ENCODE peak calls at places on chromosomes 3 and 15, in five cellular contexts. R is lung, D is PC-3, O is heart left ventricle, C is Panc1. P is an unnamed sample. For H3K27me3, the result is how much of the 10 kb centered on the place peaks cover.

GRCh38 chr15:76903251-76903681 is 1.9 kb downstream of the SCAPER start:
- DNase-seq in C (peak), D (peak), R (no peak), O (no peak), P (no peak)

GRCh38 chr3:10344147-10344943 is 23.4 kb upstream of the SEC13 start:
- DNase-seq in O (no peak), C (no peak), D (peak), R (no peak), P (peak)

GRCh38 chr15:50055333-50056278 is 63.4 kb downstream of the ATP8B4 start:
- DNase-seq in D (no peak), C (no peak), R (no peak), O (peak), P (no peak)

GRCh38 chr15:57444877-57445513 is 68.7 kb downstream of the CGNL1 start:
- DNase-seq in O (no peak), C (no peak), R (no peak), D (peak), P (no peak)

GRCh38 chr15:44068346-44068745 is 126.7 kb downstream of the FRMD5 start:
- DNase-seq in O (no peak), D (no peak), R (no peak), C (no peak), P (no peak)

GRCh38 chr15:25733856-25734679 is 129.1 kb downstream of the ATP10A start:
- DNase-seq in D (no peak), O (no peak), R (peak), C (no peak), P (no peak)

GRCh38 chr3:18937574-18937973 is 210.7 kb upstream of the KCNH8 start:
- DNase-seq in R (no peak), C (no peak), D (peak), O (no peak), P (no peak)

GRCh38 chr3:134775831-134776230 is 19.2 kb upstream of the EPHB1 start:
- DNase-seq in O (no peak), D (no peak), R (peak), C (no peak), P (no peak)

GRCh38 chr3:51942603-51943450 is 664 bp downstream of the PARP3 start:
- DNase-seq in C (no peak), D (peak), O (peak), R (peak), P (peak)

GRCh38 chr15:56693761-56694160 is 39.5 kb downstream of the ZNF280D start:
- DNase-seq in O (no peak), C (no peak), R (no peak), D (no peak), P (no peak)

GRCh38 chr15:40146037-40146436 is 14.8 kb upstream of the BUB1B start:
- DNase-seq in C (no peak), O (no peak), R (no peak), D (peak), P (no peak)

GRCh38 chr15:74589826-74590225 is 25.8 kb upstream of the CLK3 start:
- DNase-seq in C (no peak), O (no peak), D (no peak), R (no peak), P (no peak)

GRCh38 chr15:92076536-92076935 is 223.0 kb downstream of the SLCO3A1 start:
- DNase-seq in O (no peak), C (no peak), R (no peak), D (no peak), P (no peak)

GRCh38 chr3:60703956-60704736 is 547.1 kb downstream of the FHIT start:
- DNase-seq in D (peak), R (no peak), C (no peak), O (no peak), P (no peak)

GRCh38 chr15:85837011-85837433 is 42.3 kb upstream of the KLHL25 start:
- DNase-seq in C (peak), D (peak), O (no peak), R (peak), P (no peak)

GRCh38 chr3:114899186-114899931 is 247.7 kb downstream of the ZBTB20 start:
- DNase-seq in O (no peak), R (peak), D (no peak), C (no peak), P (no peak)

GRCh38 chr3:10074666-10075065 is 33.4 kb downstream of the FANCD2OS start:
- DNase-seq in D (no peak), C (no peak), O (no peak), R (no peak), P (no peak)

GRCh38 chr3:18159681-18160080 is 265.5 kb downstream of the SATB1 start:
- DNase-seq in O (no peak), C (no peak), R (no peak), D (no peak), P (no peak)

GRCh38 chr3:51683566-51683965 is 12.5 kb downstream of the TEX264 start:
- DNase-seq in R (no peak), D (no peak), C (no peak), O (no peak), P (no peak)

GRCh38 chr15:75024102-75024636 is 779 bp downstream of the PPCDC start:
- DNase-seq in R (no peak), O (no peak), C (no peak), D (peak), P (no peak)

GRCh38 chr15:74767167-74768098 is 14.4 kb upstream of the CSK start:
- DNase-seq in R (no peak), D (no peak), C (no peak), O (no peak), P (no peak)

GRCh38 chr15:57334257-57334656 is 42.0 kb upstream of the CGNL1 start:
- DNase-seq in C (no peak), R (peak), O (peak), D (peak), P (no peak)

GRCh38 chr15:32706704-32707103 is 11.1 kb upstream of the GREM1 start:
- DNase-seq in R (no peak), D (peak), O (no peak), C (no peak), P (no peak)

GRCh38 chr15:23866832-23867231 is 179.7 kb upstream of the NDN start:
- DNase-seq in O (no peak), R (no peak), C (no peak), D (peak), P (no peak)

GRCh38 chr15:51536965-51537574 is 85.5 kb downstream of the DMXL2 start:
- DNase-seq in R (no peak), C (no peak), D (peak), O (no peak), P (no peak)

GRCh38 chr15:63729115-63729884 is 104.4 kb downstream of the HERC1 start:
- DNase-seq in O (no peak), D (peak), R (no peak), C (no peak), P (no peak)

GRCh38 chr3:160126761-160127160 is 98.5 kb upstream of the C3orf80 start:
- DNase-seq in O (no peak), C (no peak), D (no peak), R (no peak), P (no peak)

GRCh38 chr3:9779721-9780450 is 10.1 kb upstream of the CAMK1 start:
- DNase-seq in O (no peak), R (peak), C (no peak), D (no peak), P (no peak)

DNA sequence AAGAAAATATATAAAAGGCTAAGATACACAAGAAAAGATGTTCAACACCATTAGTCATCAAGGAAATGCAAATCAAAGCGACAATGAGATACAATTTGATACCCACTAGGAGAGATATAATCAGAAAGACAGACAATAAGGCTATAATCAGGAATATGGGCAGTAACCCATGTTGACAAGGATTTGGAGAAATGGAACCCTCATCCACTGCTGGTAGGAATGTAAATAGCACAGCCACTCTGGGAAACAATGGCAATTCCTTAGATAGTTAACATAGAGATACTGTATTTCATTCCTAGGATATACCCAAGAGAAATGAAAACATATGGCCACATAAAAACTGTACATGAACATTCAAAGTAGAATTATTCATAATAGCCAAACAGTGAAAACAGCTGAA is 18.3 kb upstream of the COL8A1 start:
- DNase-seq in D (no peak), R (no peak), C (no peak), O (no peak), P (no peak)
- TF ChIP-seq CTCF in D (no peak), R (no peak), C (no peak), O (no peak), P (no peak)

DNA sequence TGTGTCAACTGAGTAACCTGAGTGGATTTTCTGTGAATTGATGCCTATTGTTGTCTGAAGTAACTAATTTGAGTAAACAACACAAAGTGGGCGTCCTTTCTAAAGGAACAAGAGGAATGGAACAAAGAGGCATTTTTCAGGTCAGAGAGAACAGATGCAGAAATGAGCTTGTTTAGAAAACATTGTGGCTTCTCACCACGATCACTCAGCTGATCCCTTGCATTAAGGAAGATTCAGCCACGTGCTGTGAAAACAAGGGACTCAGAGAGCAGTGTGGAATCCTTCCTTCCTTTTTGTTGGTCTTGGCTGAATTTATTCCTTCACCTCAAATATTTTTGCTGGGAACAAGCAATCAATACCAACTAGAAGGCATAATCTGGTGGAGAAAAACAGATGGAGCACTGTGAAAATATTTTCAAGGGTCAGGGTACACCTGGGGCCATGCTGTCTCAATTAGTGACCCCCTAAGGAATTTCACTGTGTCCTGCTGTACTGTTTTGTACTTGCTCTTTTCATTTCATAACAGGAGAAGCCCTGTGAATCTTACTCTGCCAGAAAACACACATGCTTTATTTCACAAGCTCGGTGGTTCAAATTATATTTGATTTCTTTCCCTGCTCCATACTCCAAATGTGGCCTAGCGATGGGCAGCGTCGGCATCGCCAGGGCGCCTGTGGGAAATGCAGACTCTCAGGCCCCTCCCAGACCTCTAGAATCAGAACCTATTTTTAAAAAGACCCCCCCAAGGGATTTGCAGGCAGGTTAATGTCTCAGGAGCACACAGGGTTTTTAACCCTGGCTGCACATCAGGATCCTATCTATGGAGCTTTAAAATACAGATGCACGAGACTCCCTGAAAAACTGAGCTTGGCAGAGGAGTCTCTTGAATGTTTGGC is 11.6 kb upstream of the SLC6A20 start:
- DNase-seq in O (no peak), D (no peak), C (no peak), R (peak), P (no peak)
- H3K27me3 ChIP-seq in O (under half), D (under half), C (under half), R (under half), P (under half)

DNA sequence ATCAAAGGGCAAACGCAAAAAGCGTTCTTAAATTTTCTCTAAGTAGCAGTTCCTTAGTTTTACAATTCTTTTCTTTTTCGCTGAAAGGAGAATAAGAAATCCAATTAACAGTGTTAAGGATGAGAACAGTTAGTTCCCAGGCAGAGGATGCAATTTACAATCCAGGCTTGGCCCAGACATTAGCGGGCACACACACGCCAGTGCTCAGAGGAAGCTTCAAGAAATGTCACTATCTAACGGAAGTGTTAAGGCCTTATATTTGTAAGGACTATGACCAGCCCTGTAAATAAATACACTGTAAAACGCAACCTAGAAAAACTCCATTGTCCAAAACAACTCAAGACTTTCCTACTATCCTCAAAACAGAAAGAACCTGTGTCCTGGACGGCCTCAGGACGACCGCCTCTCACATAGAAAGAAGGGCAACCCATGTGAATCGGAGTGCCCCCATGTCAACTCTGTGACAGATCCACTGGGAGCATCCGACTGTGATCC is 1.3 kb downstream of the ACAP2 start:
- DNase-seq in R (no peak), O (no peak), D (peak), C (no peak), P (no peak)
- H3K27ac ChIP-seq in R (peak), O (peak), D (peak), C (peak), P (peak)

DNA sequence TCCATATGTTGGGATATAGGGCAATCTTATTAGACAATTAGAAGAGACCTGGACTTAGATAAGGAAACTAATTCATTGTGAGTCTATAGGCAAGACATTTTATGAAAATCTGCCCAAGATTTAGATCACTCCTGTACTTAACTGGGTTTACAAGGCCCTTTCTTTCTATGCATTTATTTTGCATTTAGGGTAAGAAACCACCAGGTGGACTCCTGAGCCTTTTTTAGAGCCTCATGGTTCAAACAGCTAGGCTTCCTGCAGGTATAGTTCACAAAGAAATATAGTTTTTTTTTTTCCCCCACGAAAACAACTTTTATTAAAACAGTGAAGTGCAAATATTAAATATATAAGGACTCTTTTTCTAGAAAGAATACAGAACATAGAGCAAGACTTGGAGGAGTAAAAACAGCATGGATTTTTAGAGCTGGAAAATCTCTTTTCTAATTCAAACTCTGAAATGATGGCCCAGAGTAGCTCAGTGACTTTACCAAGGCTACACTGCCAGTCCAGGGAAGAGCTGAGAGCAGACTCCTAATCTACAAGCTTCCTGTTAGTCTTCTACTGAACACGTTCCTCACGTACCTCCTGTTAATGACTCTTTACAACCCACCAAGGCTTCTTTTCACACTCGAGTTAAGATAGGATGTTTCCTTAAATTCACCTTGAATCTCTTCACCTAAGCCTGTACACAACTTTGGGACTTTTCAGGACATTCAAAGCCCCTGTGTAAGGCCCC is 401.0 kb upstream of the ATP11B start:
- DNase-seq in D (peak), C (no peak), R (no peak), O (no peak), P (no peak)
- TF ChIP-seq CTCF in D (peak), C (no peak), R (no peak), O (no peak), P (no peak)

GRCh38 chr15:93359780-93360161 is 270.8 kb upstream of the RGMA start:
- DNase-seq in D (no peak), R (no peak), C (no peak), O (no peak), P (no peak)
- H3K27me3 ChIP-seq in D (half or more), R (under half), C (under half), O (under half), P (under half)

GRCh38 chr15:66756220-66756769 is 54.3 kb downstream of the SMAD6 start:
- DNase-seq in O (peak), C (no peak), R (no peak), D (no peak), P (no peak)

GRCh38 chr15:66755298-66756068 is 53.4 kb downstream of the SMAD6 start:
- DNase-seq in C (no peak), D (no peak), O (peak), R (no peak), P (no peak)

GRCh38 chr15:66757030-66757429 is 55.0 kb downstream of the SMAD6 start:
- DNase-seq in D (no peak), O (peak), C (no peak), R (no peak), P (no peak)

GRCh38 chr15:66758844-66759243 is 56.8 kb downstream of the SMAD6 start:
- DNase-seq in D (peak), O (no peak), C (no peak), R (no peak), P (no peak)

DNA sequence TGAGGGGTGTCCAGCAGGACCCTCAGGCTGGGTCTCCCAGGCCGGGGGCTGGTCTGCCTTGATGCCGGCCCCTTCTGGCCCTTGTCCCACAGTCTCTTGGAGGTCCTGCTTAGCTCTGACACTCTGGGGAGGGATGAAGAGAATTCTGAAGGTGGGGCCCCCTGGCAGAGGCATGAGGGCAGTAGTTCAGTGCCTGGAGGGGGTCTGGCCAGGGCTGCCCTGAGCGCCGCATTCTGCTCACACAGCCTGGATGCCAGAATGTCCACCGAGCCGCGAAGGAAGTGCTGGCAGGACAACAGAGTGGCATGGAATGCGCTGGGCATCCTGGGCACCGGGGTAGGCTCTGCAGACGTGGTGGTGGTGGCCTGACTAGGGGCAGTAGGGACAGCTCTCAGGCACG is 55.5 kb downstream of the SMAD6 start:
- DNase-seq in C (no peak), O (peak), R (no peak), D (no peak), P (no peak)
- H3K27ac ChIP-seq in C (peak), O (peak), R (no peak), D (no peak), P (no peak)

GRCh38 chr3:195188530-195188917 is 82.4 kb downstream of the XXYLT1 start:
- DNase-seq in C (no peak), O (no peak), D (peak), R (no peak), P (no peak)
- TF ChIP-seq CTCF in C (no peak), O (no peak), D (no peak), R (no peak), P (no peak)

GRCh38 chr15:96351801-96352593 is 21.5 kb downstream of the NR2F2 start:
- DNase-seq in C (no peak), R (no peak), O (no peak), D (no peak), P (no peak)
- H3K27me3 ChIP-seq in C (under half), R (under half), O (under half), D (under half), P (half or more)

GRCh38 chr15:70447927-70448698 is 315.2 kb downstream of the UACA start:
- DNase-seq in C (no peak), O (peak), D (no peak), R (no peak), P (peak)
- H3K27ac ChIP-seq in C (peak), O (no peak), D (no peak), R (no peak), P (no peak)

GRCh38 chr3:45776611-45777010 is 19.7 kb downstream of the SLC6A20 start:
- DNase-seq in R (no peak), O (no peak), C (no peak), D (no peak), P (no peak)
- TF ChIP-seq CTCF in R (no peak), O (no peak), C (no peak), D (no peak), P (no peak)

P was measured in CD4-positive, alpha-beta T cell.